ENCODE peak calls at places on chromosomes 5 and 9, in five cellular contexts. Y is stimulated activated CD4-positive, alpha-beta T cell treated with anti-CD3 and anti-CD28 coated beads, Interleukin-1b, Interleukin-23, amount 100 ng/mL, for 48 hours; B is NCI-H460; Z is NCI-H748 treated with DMSO at 0.1 percent for 48 hours; O is Calu3. U is an unnamed sample.

GRCh38 chr9:71285191-71285656 is 163.8 kb upstream of the TRPM3 start:
- DNase-seq in Y (peak), B (peak), Z (peak), O (peak), U (peak)

GRCh38 chr5:10233505-10233904 is 16.2 kb downstream of the ATPSCKMT start:
- DNase-seq in Y (no peak), B (peak), Z (no peak), O (peak), U (peak)

GRCh38 chr9:109475526-109475925 is 22.6 kb downstream of the PTPN3 start:
- DNase-seq in Y (no peak), B (no peak), Z (no peak), O (no peak), U (no peak)

GRCh38 chr5:96133337-96134094 is 171.9 kb upstream of the ELL2 start:
- DNase-seq in Y (no peak), B (no peak), Z (no peak), O (no peak), U (no peak)

GRCh38 chr9:93893899-93894690 is 61.1 kb downstream of the BARX1 start:
- DNase-seq in Y (no peak), B (no peak), Z (peak), O (no peak), U (peak)

GRCh38 chr5:10828241-10828640 is 67.2 kb upstream of the DAP start:
- DNase-seq in Y (no peak), B (no peak), Z (no peak), O (no peak), U (no peak)

GRCh38 chr5:99176186-99176585 is 247.4 kb upstream of the CHD1 start:
- DNase-seq in Y (no peak), B (no peak), Z (no peak), O (no peak), U (no peak)

GRCh38 chr5:62418462-62419076 is 6.0 kb downstream of the IPO11 start:
- DNase-seq in Y (no peak), B (no peak), Z (no peak), O (no peak), U (no peak)

GRCh38 chr5:138974227-138975063 is 99.3 kb upstream of the LRRTM2 start:
- DNase-seq in Y (no peak), B (no peak), Z (no peak), O (no peak), U (peak)

U was measured in nephron progenitor cell.